ENCODE peak calls at places on chromosomes 13 and 19, in ten cellular contexts. S is tibial nerve, U is ovary, V is sigmoid colon, C is transverse colon, A is A549, B is HepG2, N is H1, F is esophagus muscularis mucosa, K is stomach. T is an unnamed sample.

GRCh38 chr13:94569615-94570014 is 26.3 kb downstream of the TGDS start:
- DNase-seq in U (no peak), F (no peak), B (no peak), S (no peak), V (no peak), A (no peak), K (no peak), N (no peak), C (no peak), T (no peak)

GRCh38 chr13:114015608-114016295 is 41.9 kb upstream of the C13orf46 start:
- DNase-seq in K (peak; percentile 64), C (peak; percentile 75), N (no peak), S (peak; percentile 60), F (no peak), V (no peak), U (no peak), B (no peak), A (no peak), T (peak; percentile 75)

GRCh38 chr19:18879579-18880373 is 16.2 kb downstream of the CERS1 start:
- DNase-seq in V (no peak), U (no peak), C (peak; percentile 87), F (no peak), S (no peak), A (no peak), K (peak; percentile 71), B (no peak), N (peak; percentile 84), T (no peak)

GRCh38 chr19:12880551-12881171 is 588 bp downstream of the DNASE2 start:
- DNase-seq in K (peak; percentile 40), B (no peak), C (no peak), V (peak; percentile 77), N (no peak), A (no peak), F (no peak), S (no peak), U (peak; percentile 61), T (peak; percentile 84)

GRCh38 chr13:94327318-94327717 is 152.2 kb downstream of the DCT start:
- DNase-seq in B (no peak), C (no peak), U (no peak), A (no peak), F (no peak), V (no peak), S (no peak), K (no peak), N (no peak), T (no peak)

GRCh38 chr19:888615-889385 is 4.2 kb downstream of the MED16 start:
- DNase-seq in F (no peak), S (no peak), C (no peak), K (no peak), V (no peak), B (no peak), A (no peak), U (no peak), N (no peak), T (peak; percentile 75)

GRCh38 chr19:40962460-40962961 is 28.6 kb upstream of the CYP2B6 start:
- DNase-seq in A (no peak), V (no peak), B (peak; percentile 55), K (no peak), N (no peak), C (no peak), U (no peak), S (no peak), F (no peak), T (no peak)

GRCh38 chr19:13850910-13851753 is 25.8 kb upstream of the NANOS3 start:
- DNase-seq in S (peak; percentile 80), F (peak; percentile 97), U (peak; percentile 87), N (no peak), K (peak; percentile 83), C (peak; percentile 86), A (no peak), V (peak; percentile 97), B (peak; percentile 91), T (peak; percentile 90)

GRCh38 chr13:34357435-34358232 is 539.7 kb downstream of the RFC3 start:
- DNase-seq in B (no peak), N (no peak), K (no peak), A (no peak), U (no peak), S (no peak), V (no peak), C (no peak), F (peak; percentile 64), T (no peak)

GRCh38 chr13:97364031-97364430 is 69.9 kb upstream of the RAP2A start:
- DNase-seq in B (no peak), K (no peak), F (no peak), N (no peak), S (no peak), U (no peak), V (no peak), C (no peak), A (no peak), T (no peak)

GRCh38 chr13:72737033-72737432 is 9.3 kb downstream of the BORA start:
- DNase-seq in B (no peak), V (no peak), C (no peak), S (no peak), K (no peak), U (no peak), F (no peak), N (no peak), A (no peak), T (no peak)

GRCh38 chr13:102907886-102908515 is 62.2 kb downstream of the ERCC5 start:
- DNase-seq in C (no peak), N (no peak), V (no peak), U (no peak), B (no peak), S (no peak), K (no peak), A (no peak), F (no peak), T (no peak)

GRCh38 chr19:19155495-19156219 is 14.4 kb downstream of the MEF2B start:
- DNase-seq in U (no peak), B (no peak), A (no peak), C (peak; percentile 69), F (no peak), S (no peak), N (no peak), K (peak; percentile 38), V (no peak), T (no peak)

GRCh38 chr19:18910801-18911436 is 8.3 kb downstream of the COPE start:
- DNase-seq in U (no peak), C (no peak), V (no peak), A (no peak), N (no peak), F (no peak), K (no peak), B (no peak), S (no peak), T (no peak)

GRCh38 chr19:34994643-34995471 is 5.3 kb upstream of the GRAMD1A start:
- DNase-seq in A (peak; percentile 99), F (no peak), C (peak; percentile 65), B (peak; percentile 88), N (no peak), K (peak; percentile 81), V (no peak), S (no peak), U (peak; percentile 67), T (peak; percentile 86)

GRCh38 chr13:76019421-76020044 is 383.4 kb downstream of the LMO7 start:
- DNase-seq in S (no peak), F (no peak), U (no peak), N (peak; percentile 78), A (no peak), K (no peak), C (no peak), B (peak; percentile 63), V (peak; percentile 62), T (peak; percentile 4)

DNA sequence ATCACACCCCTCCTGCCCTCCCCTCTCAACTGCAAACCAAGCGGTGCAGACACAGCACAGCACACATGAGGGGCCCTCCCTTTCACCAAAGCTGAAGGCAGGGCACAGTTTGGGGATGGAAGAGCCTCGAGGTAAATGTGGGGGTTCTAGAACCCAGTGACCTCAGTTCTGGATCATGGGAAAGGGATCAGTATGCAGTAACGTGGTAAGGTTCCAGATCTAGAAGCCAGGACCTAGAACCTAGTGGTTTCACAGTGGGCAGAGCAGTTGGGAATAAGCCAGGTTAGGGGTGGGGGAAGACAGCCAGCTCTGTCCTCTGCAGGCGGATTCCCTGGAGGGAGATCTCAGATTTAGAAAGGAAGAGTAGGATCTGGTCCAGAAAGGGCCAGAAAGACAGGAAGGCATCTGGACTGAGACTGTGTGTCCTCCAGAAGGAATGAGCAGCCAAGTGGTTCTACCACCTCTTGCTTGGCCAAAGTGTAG is 3.1 kb downstream of the FTL start:
- DNase-seq in F (no peak), C (no peak), U (no peak), B (peak; percentile 39), A (peak; percentile 49), K (no peak), S (no peak), V (no peak), N (no peak), T (no peak)
- TF ChIP-seq POLR2A in F (no peak), C (no peak), U (no peak), B (no peak), A (no peak), K (no peak), S (no peak), V (no peak), N (no peak), T (no peak)

DNA sequence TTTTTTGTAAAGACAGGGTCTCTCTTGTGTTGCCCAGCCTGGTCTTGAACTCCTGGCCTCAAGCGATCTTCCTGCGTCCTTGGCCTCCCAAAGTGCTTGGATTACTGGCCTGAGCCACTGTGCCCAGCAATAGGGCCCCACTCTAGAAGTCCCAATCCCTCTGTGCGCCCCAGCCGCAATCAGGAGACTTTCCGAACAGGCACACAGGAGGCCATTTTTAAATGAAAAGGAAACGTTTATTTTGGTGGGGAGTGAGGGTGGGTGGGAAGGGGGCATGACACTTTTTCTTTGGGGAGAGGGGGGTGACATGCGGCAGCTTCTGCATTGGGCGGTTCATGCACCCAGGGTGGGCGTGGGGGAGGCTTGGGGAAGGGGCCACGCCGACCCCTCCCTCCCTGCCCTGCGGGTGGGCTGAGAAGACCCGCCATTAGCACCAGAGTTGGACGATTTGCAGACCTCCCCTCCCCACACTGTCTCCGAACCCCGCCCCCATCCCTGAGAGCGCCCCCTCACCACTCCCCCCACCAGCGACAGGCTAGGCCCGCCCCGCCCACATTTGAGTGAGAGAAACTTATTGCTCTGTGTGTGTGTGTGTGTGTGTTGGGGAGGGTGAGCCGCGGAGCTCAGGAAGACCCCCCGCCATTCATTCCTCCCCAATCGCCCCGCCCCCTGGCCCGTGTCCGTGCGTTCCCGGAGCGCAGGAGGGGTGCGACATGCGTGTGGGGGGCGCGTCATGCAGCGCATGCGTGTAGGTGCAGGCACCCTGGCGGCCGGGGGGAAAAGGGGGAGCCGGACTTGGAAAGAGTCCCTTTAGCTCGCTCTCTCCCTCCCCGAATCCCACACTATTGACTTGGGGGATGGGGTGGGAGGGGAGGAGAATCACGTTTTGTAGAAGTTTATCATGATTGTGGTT is 17.2 kb downstream of the KCNC3 start:
- DNase-seq in F (no peak), A (peak; percentile 94), B (peak; percentile 59), K (no peak), V (no peak), U (no peak), N (peak; percentile 89), S (no peak), C (no peak), T (no peak)
- TF ChIP-seq EP300 in F (no peak), A (no peak), B (no peak), K (no peak), V (no peak), U (no peak), N (no peak), S (no peak), C (no peak), T (no peak)

GRCh38 chr19:45037393-45038169 is 1.3 kb upstream of the CLASRP start:
- DNase-seq in F (no peak), N (no peak), B (no peak), U (peak; percentile 46), A (no peak), V (no peak), C (no peak), S (no peak), K (no peak), T (peak; percentile 80)
- TF ChIP-seq POLR2A in F (no peak), N (no peak), B (no peak), U (no peak), A (no peak), V (no peak), C (no peak), S (no peak), K (no peak), T (no peak)

GRCh38 chr13:32305646-32306045 is 9.5 kb downstream of the ZAR1L start:
- DNase-seq in V (no peak), B (no peak), A (no peak), N (no peak), K (no peak), C (no peak), S (no peak), F (no peak), U (no peak), T (no peak)
- TF ChIP-seq EP300 in V (no peak), B (no peak), A (no peak), N (no peak), K (no peak), C (no peak), S (no peak), F (no peak), U (no peak), T (no peak)

T was measured in upper lobe of left lung.